ENCODE peak calls at places on chromosome 10, in seven cellular contexts. M, V, F, X, T, H and L are unnamed samples.

GRCh38 chr10:132459252-132460028 is 62.4 kb downstream of the PWWP2B start:
- DNase-seq in V (no peak), X (no peak), F (no peak), T (no peak), H (peak), M (no peak), L (no peak)

GRCh38 chr10:115171392-115171960 is 78.3 kb downstream of the ATRNL1 start:
- DNase-seq in X (no peak), F (no peak), H (no peak), T (peak), M (peak), V (no peak), L (no peak)

GRCh38 chr10:129915526-129916378 is 48.3 kb downstream of the EBF3 start:
- DNase-seq in F (no peak), V (no peak), H (no peak), T (no peak), X (no peak), M (no peak), L (no peak)

GRCh38 chr10:126387931-126388911 is at the start of gene ADAM12:
- DNase-seq in F (no peak), V (no peak), M (peak), X (no peak), T (no peak), H (peak), L (no peak)

GRCh38 chr10:114987995-114988394 is 50.0 kb downstream of the TRUB1 start:
- DNase-seq in H (no peak), V (no peak), M (peak), X (no peak), T (no peak), F (no peak), L (no peak)

GRCh38 chr10:133278577-133279265 is 2.1 kb upstream of the ADAM8 start:
- DNase-seq in X (peak), H (peak), F (no peak), V (no peak), T (no peak), M (no peak), L (peak)

GRCh38 chr10:127909716-127910463 is 3.0 kb downstream of the PTPRE start:
- DNase-seq in V (no peak), H (no peak), T (no peak), X (no peak), F (no peak), M (peak), L (no peak)

GRCh38 chr10:58438340-58438739 is 53.1 kb downstream of the TFAM start:
- DNase-seq in M (peak), V (no peak), T (no peak), H (no peak), F (no peak), X (no peak), L (no peak)

GRCh38 chr10:78415111-78415510 is 381.4 kb downstream of the RPS24 start:
- DNase-seq in H (no peak), X (no peak), T (no peak), M (no peak), F (no peak), V (no peak), L (no peak)

GRCh38 chr10:105751688-105752087 is 1110.6 kb downstream of the SORCS3 start:
- DNase-seq in X (no peak), T (no peak), M (no peak), V (no peak), F (no peak), H (no peak), L (no peak)

GRCh38 chr10:49377256-49377655 is 18.6 kb downstream of the DRGX start:
- DNase-seq in H (no peak), F (no peak), M (no peak), T (no peak), V (no peak), X (no peak), L (no peak)

GRCh38 chr10:133135116-133135465 is 24.9 kb upstream of the KNDC1 start:
- DNase-seq in T (no peak), H (no peak), X (no peak), V (no peak), M (no peak), F (no peak), L (no peak)

GRCh38 chr10:86260564-86260963 is 106.0 kb downstream of the GRID1 start:
- DNase-seq in V (no peak), T (no peak), F (no peak), M (no peak), H (no peak), X (no peak), L (no peak)

GRCh38 chr10:30583778-30584415 is 45.7 kb downstream of the LYZL2 start:
- DNase-seq in H (peak), M (peak), F (peak), T (no peak), X (no peak), V (no peak), L (peak)

GRCh38 chr10:123144697-123145541 is 3.0 kb upstream of the HMX2 start:
- DNase-seq in M (peak), T (no peak), F (no peak), V (no peak), X (peak), H (no peak), L (no peak)

GRCh38 chr10:97752956-97753355 is 16.0 kb downstream of the ZFYVE27 start:
- DNase-seq in T (no peak), V (no peak), F (no peak), H (no peak), M (no peak), X (no peak), L (no peak)

GRCh38 chr10:2992401-2993198 is 74.7 kb upstream of the PFKP start:
- DNase-seq in T (no peak), F (no peak), H (no peak), V (no peak), M (no peak), X (no peak), L (no peak)

GRCh38 chr10:16828114-16828568 is 10.9 kb upstream of the RSU1 start:
- DNase-seq in H (peak), V (peak), T (peak), X (peak), M (peak), F (peak), L (no peak)

GRCh38 chr10:114021135-114021534 is 22.5 kb upstream of the ADRB1 start:
- DNase-seq in V (no peak), X (no peak), M (no peak), H (peak), F (peak), T (no peak), L (no peak)

GRCh38 chr10:70534281-70534680 is 55.7 kb downstream of the PALD1 start:
- DNase-seq in V (no peak), M (no peak), F (no peak), X (no peak), H (peak), T (no peak), L (no peak)

GRCh38 chr10:9634466-9634865 is 1383.2 kb upstream of the CELF2 start:
- DNase-seq in H (no peak), M (peak), X (no peak), F (no peak), V (no peak), T (no peak), L (no peak)

GRCh38 chr10:78578929-78579328 is 489.8 kb upstream of the ZMIZ1 start:
- DNase-seq in F (no peak), M (peak), T (no peak), X (no peak), H (no peak), V (no peak), L (peak)

DNA sequence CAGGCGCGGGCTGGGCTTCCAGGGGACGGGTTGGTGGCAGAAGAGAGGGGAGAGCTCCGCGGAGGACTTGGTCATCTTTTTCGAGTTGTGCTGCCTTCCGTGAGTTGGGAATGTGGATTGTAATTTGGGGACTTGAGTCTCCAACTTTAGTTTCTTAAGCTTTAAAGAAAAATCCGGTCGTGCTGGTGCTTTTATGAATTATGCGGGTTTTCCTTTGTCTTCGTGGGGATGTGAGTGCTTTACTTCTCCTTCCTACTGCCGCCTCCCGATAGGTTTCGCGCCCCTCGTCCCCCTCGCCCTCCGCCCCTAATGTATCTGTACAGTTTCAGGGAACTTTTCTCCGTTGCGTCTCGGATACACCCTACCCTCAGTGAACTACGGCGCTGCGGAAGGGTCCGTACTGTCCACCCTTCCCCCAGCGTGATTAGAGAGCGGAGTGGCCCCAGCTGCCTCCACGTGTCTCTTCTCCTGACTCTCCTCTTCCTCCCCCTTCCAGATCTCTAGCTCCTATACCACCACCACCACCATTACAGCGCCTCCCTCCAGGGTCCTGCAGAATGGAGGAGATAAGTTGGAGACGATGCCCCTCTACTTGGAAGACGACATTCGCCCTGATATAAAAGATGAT is 649 bp downstream of the SCD start:
- DNase-seq in T (peak), M (peak), H (no peak), X (no peak), V (no peak), F (no peak), L (no peak)
- H3K27ac ChIP-seq in T (peak), M (no peak), H (no peak), X (no peak), V (peak), F (peak), L (peak)

DNA sequence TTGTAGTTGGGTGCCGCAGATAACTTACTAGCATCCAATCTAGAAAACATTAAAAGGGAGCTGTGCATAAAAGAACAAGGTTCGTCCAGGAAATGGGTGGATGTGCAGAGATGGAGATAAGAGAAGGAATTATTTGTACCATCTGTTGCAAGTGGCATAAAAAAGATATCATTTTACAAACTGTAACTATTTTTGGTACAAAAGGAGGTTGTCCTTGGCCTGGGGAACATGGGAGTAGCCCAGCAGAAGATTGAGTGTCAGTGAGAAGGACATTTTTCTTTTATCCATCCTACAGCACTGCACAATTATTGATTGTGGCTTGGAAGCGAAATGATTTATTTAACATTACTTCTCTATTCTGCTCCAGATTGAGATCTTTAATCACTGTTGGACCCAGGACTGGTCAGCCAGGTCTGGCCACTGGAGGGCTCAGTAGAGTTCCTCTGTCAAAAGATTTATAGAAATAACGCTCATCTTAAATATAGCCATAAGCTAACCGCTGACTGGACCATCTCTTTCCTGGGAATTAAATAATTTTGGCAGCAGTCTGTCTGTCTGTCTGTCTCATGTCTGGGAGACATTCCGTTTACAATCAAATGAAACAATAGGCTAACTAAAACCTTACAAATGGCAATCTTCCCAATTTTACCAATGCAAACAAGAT is 254.1 kb downstream of the KIAA1217 start:
- DNase-seq in H (no peak), F (no peak), T (no peak), V (no peak), X (no peak), M (peak), L (no peak)
- H3K27ac ChIP-seq in H (no peak), F (no peak), T (no peak), V (no peak), X (no peak), M (peak), L (peak)

DNA sequence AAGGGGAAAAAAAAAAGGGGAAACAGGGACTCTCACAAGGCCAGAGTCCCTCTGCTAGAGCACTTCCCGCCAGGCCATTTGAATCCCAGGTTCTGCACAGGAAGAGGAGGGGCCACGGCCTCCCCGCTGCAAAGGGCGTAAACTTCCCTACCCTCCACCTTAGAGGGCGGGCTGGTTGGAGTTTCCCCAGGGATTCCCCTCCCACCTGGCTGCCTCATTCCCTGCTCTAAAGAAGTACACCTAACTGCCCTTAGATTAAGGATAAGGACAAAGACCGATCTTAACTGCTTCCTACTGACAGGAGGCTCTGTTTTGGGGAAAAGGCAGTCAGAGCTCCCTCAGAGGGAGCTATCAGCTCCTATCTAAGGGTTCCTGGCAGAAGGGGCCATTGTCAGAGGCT is 102.0 kb upstream of the ARMC3 start:
- DNase-seq in V (no peak), M (no peak), H (peak), X (no peak), T (no peak), F (no peak), L (no peak)
- H3K27ac ChIP-seq in V (no peak), M (no peak), H (no peak), X (no peak), T (no peak), F (no peak), L (peak)

DNA sequence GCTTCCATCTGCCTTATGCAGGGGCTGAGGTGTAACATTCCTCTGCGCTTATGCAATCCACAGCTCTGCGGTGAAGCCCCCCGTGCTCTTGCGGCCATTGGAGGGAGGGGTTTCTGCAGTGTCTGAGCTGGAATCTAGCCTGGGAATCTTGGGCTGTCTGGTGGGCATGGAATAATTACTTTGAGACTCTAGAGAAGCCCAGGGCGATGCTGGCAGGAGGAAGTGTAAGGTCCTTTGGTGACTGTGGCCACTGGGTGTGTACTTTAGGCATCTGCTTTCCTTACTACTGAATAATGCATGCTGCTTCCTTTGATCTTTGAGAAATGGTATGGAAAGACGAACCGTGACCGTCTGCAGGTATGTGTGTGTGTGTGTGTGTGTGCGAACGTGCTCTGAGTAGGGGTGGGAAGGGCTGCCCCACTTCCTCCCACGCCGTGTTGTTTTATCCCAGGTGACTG is 181.0 kb downstream of the PRPF18 start:
- DNase-seq in V (no peak), X (no peak), T (no peak), F (no peak), M (no peak), H (no peak), L (no peak)
- H3K27ac ChIP-seq in V (no peak), X (no peak), T (no peak), F (no peak), M (no peak), H (no peak), L (no peak)

GRCh38 chr10:62559481-62560206 is 185.5 kb downstream of the ZNF365 start:
- DNase-seq in X (no peak), M (peak), H (no peak), V (no peak), T (no peak), F (no peak), L (no peak)
- H3K27ac ChIP-seq in X (no peak), M (peak), H (no peak), V (no peak), T (no peak), F (no peak), L (peak)

GRCh38 chr10:106795619-106796018 is 368.9 kb downstream of the SORCS1 start:
- DNase-seq in X (no peak), M (peak), V (no peak), T (peak), F (peak), H (peak), L (no peak)

GRCh38 chr10:106789623-106790022 is 374.9 kb downstream of the SORCS1 start:
- DNase-seq in M (no peak), F (no peak), T (no peak), X (no peak), V (no peak), H (no peak), L (no peak)
- H3K27ac ChIP-seq in M (no peak), F (no peak), T (no peak), X (no peak), V (no peak), H (no peak), L (no peak)

DNA sequence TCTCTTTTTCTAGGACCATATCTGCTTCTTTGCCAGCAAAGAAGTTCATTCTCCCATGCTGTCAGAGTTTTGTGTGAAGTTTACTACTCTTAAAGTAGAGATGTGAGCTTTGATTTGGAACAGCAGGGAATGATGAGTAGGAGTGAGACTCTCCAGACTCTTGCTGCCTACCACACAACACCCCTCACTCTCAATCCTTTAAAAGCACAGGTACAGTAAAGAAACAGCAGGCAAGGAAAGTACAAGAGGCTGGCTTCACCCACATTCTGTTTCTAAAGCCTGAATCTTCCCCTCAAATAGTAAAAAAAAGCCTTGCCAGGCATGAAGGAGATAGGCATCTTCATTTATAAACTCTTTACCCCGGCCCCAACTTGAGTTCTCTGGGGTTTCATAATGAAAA is 97.3 kb downstream of the ARMH3 start:
- DNase-seq in T (no peak), X (no peak), M (no peak), V (no peak), F (no peak), H (no peak), L (no peak)
- H3K27ac ChIP-seq in T (peak), X (no peak), M (no peak), V (no peak), F (no peak), H (no peak), L (no peak)